ENCODE peak calls at places on chromosomes 13 and 19, in ten cellular contexts. M is GM03348; W is right atrium auricular region; X is fibroblast of lung; D is left ventricle myocardium inferior; O is stimulated activated CD4-positive, alpha-beta T cell treated with anti-CD3 and anti-CD28 coated beads, TNF-alpha, amount 100 ng/mL, for 1 hour; E is H9; G is BJ; V is EL; Y is stimulated activated naive CD8-positive, alpha-beta T cell treated with anti-CD3 and anti-CD28 coated beads, Interleukin-15, amount 100 ng/mL, for 72 hours. R is an unnamed sample.

GRCh38 chr19:35123573-35123972 is 8.0 kb downstream of the FXYD3 start:
- DNase-seq in X (no peak), M (peak; percentile 44), E (no peak), V (no peak), O (no peak), W (no peak), G (no peak), D (peak; percentile 44), Y (no peak), R (no peak)

GRCh38 chr19:16795731-16796130 is 33.5 kb upstream of the SIN3B start:
- DNase-seq in W (no peak), V (no peak), E (no peak), G (no peak), D (no peak), O (no peak), M (no peak), X (no peak), Y (no peak), R (no peak)

GRCh38 chr13:102318233-102318632 is 83.6 kb downstream of the FGF14 start:
- DNase-seq in O (no peak), V (no peak), G (no peak), Y (no peak), X (no peak), M (no peak), W (no peak), E (no peak), D (no peak), R (no peak)

GRCh38 chr19:6971366-6971765 is 49.9 kb downstream of the MBD3L2B start:
- DNase-seq in X (peak; percentile 3), G (no peak), E (no peak), V (peak; percentile 18), W (no peak), O (no peak), M (no peak), Y (no peak), D (no peak), R (no peak)

GRCh38 chr13:72959643-72960042 is 99.2 kb upstream of the KLF5 start:
- DNase-seq in V (no peak), G (no peak), M (no peak), O (no peak), E (no peak), X (peak; percentile 49), W (no peak), D (no peak), Y (no peak), R (no peak)

GRCh38 chr13:25840261-25840660 is 211.6 kb downstream of the SHISA2 start:
- DNase-seq in O (no peak), V (no peak), D (no peak), M (no peak), Y (no peak), W (no peak), X (peak; percentile 24), E (no peak), G (no peak), R (no peak)

GRCh38 chr13:114076329-114076761 is 56.1 kb downstream of the RASA3 start:
- DNase-seq in G (no peak), E (no peak), D (no peak), M (no peak), V (no peak), W (no peak), X (no peak), O (no peak), Y (no peak), R (no peak)

GRCh38 chr19:39157997-39158389 is 32.4 kb downstream of the PAK4 start:
- DNase-seq in X (no peak), M (no peak), W (no peak), Y (no peak), O (no peak), E (no peak), V (no peak), D (no peak), G (no peak), R (no peak)

GRCh38 chr19:35955881-35956634 is 19.9 kb downstream of the LRFN3 start:
- DNase-seq in O (no peak), D (no peak), V (no peak), X (no peak), W (no peak), M (no peak), G (no peak), E (no peak), Y (no peak), R (no peak)